ENCODE peak calls at places on chromosomes 4 and X, in seven cellular contexts. One of them, this sample, is unnamed.

GRCh38 chrX:20437678-20438077 is 171.0 kb upstream of the RPS6KA3 start:
- DNase-seq in RWPE2: no peak
- DNase-seq in thyroid gland: no peak
- DNase-seq in fibroblast of lung: no peak
- DNase-seq in neural progenitor cell: no peak
- DNase-seq in pancreas: no peak
- DNase-seq in brain microvascular endothelial cell: no peak
- DNase-seq in this sample: no peak

GRCh38 chrX:150547511-150548115 is 20.8 kb upstream of the MTM1 start:
- DNase-seq in RWPE2: no peak
- DNase-seq in thyroid gland: peak
- DNase-seq in fibroblast of lung: peak
- DNase-seq in neural progenitor cell: peak
- DNase-seq in pancreas: peak
- DNase-seq in brain microvascular endothelial cell: peak
- DNase-seq in this sample: peak

GRCh38 chr4:177393236-177393635 is 49.0 kb downstream of the AGA start:
- DNase-seq in RWPE2: no peak
- DNase-seq in thyroid gland: no peak
- DNase-seq in fibroblast of lung: no peak
- DNase-seq in neural progenitor cell: no peak
- DNase-seq in pancreas: no peak
- DNase-seq in brain microvascular endothelial cell: no peak
- DNase-seq in this sample: no peak

GRCh38 chrX:85111347-85111746 is 107.7 kb downstream of the APOOL start:
- DNase-seq in RWPE2: no peak
- DNase-seq in thyroid gland: no peak
- DNase-seq in fibroblast of lung: no peak
- DNase-seq in neural progenitor cell: no peak
- DNase-seq in pancreas: no peak
- DNase-seq in brain microvascular endothelial cell: no peak
- DNase-seq in this sample: peak

GRCh38 chrX:43703211-43703791 is 47.2 kb downstream of the MAOA start:
- DNase-seq in RWPE2: no peak
- DNase-seq in thyroid gland: no peak
- DNase-seq in fibroblast of lung: peak
- DNase-seq in neural progenitor cell: no peak
- DNase-seq in pancreas: no peak
- DNase-seq in brain microvascular endothelial cell: peak
- DNase-seq in this sample: peak

GRCh38 chrX:133389975-133390374 is 25.3 kb downstream of the GPC4 start:
- DNase-seq in RWPE2: no peak
- DNase-seq in thyroid gland: no peak
- DNase-seq in fibroblast of lung: no peak
- DNase-seq in neural progenitor cell: no peak
- DNase-seq in pancreas: no peak
- DNase-seq in brain microvascular endothelial cell: no peak
- DNase-seq in this sample: no peak

GRCh38 chrX:119237526-119238035 is 1.5 kb downstream of the PGRMC1 start:
- DNase-seq in RWPE2: no peak
- DNase-seq in thyroid gland: no peak
- DNase-seq in fibroblast of lung: no peak
- DNase-seq in neural progenitor cell: peak
- DNase-seq in pancreas: no peak
- DNase-seq in brain microvascular endothelial cell: no peak
- DNase-seq in this sample: no peak

GRCh38 chr4:152674359-152674758 is 5.4 kb downstream of the TMEM154 start:
- DNase-seq in RWPE2: no peak
- DNase-seq in thyroid gland: no peak
- DNase-seq in fibroblast of lung: no peak
- DNase-seq in neural progenitor cell: peak
- DNase-seq in pancreas: no peak
- DNase-seq in brain microvascular endothelial cell: no peak
- DNase-seq in this sample: no peak

GRCh38 chr4:145881991-145882390 is 56.6 kb downstream of the ZNF827 start:
- DNase-seq in RWPE2: peak
- DNase-seq in thyroid gland: peak
- DNase-seq in fibroblast of lung: no peak
- DNase-seq in neural progenitor cell: no peak
- DNase-seq in pancreas: peak
- DNase-seq in brain microvascular endothelial cell: no peak
- DNase-seq in this sample: no peak

GRCh38 chrX:107029752-107030151 is 29.7 kb upstream of the MORC4 start:
- DNase-seq in RWPE2: no peak
- DNase-seq in thyroid gland: no peak
- DNase-seq in fibroblast of lung: no peak
- DNase-seq in neural progenitor cell: no peak
- DNase-seq in pancreas: no peak
- DNase-seq in brain microvascular endothelial cell: no peak
- DNase-seq in this sample: no peak

GRCh38 chr4:136651932-136652331 is 880.4 kb downstream of the PCDH18 start:
- DNase-seq in RWPE2: no peak
- DNase-seq in thyroid gland: no peak
- DNase-seq in fibroblast of lung: no peak
- DNase-seq in neural progenitor cell: no peak
- DNase-seq in pancreas: no peak
- DNase-seq in brain microvascular endothelial cell: no peak
- DNase-seq in this sample: no peak

GRCh38 chr4:177948853-177949252 is 506.6 kb upstream of the AGA start:
- DNase-seq in RWPE2: no peak
- DNase-seq in thyroid gland: no peak
- DNase-seq in fibroblast of lung: no peak
- DNase-seq in neural progenitor cell: no peak
- DNase-seq in pancreas: no peak
- DNase-seq in brain microvascular endothelial cell: no peak
- DNase-seq in this sample: no peak

GRCh38 chr4:13627606-13628301 is at the start of gene BOD1L1:
- DNase-seq in RWPE2: peak
- DNase-seq in thyroid gland: peak
- DNase-seq in fibroblast of lung: peak
- DNase-seq in neural progenitor cell: peak
- DNase-seq in pancreas: peak
- DNase-seq in brain microvascular endothelial cell: peak
- DNase-seq in this sample: peak

GRCh38 chr4:159248383-159249178 is 145.7 kb downstream of the RAPGEF2 start:
- DNase-seq in RWPE2: no peak
- DNase-seq in thyroid gland: no peak
- DNase-seq in fibroblast of lung: peak
- DNase-seq in neural progenitor cell: no peak
- DNase-seq in pancreas: no peak
- DNase-seq in brain microvascular endothelial cell: peak
- DNase-seq in this sample: peak

GRCh38 chr4:169611991-169612868 is at the start of gene NEK1:
- DNase-seq in RWPE2: peak
- DNase-seq in thyroid gland: peak
- DNase-seq in fibroblast of lung: peak
- DNase-seq in neural progenitor cell: peak
- DNase-seq in pancreas: peak
- DNase-seq in brain microvascular endothelial cell: peak
- DNase-seq in this sample: peak

GRCh38 chr4:10007436-10007740 is 13.9 kb downstream of the SLC2A9 start:
- DNase-seq in RWPE2: no peak
- DNase-seq in thyroid gland: no peak
- DNase-seq in fibroblast of lung: no peak
- DNase-seq in neural progenitor cell: no peak
- DNase-seq in pancreas: no peak
- DNase-seq in brain microvascular endothelial cell: no peak
- DNase-seq in this sample: no peak

GRCh38 chrX:110003167-110004156 is 548 bp downstream of the TMEM164 start:
- DNase-seq in RWPE2: no peak
- DNase-seq in thyroid gland: peak
- DNase-seq in fibroblast of lung: peak
- DNase-seq in neural progenitor cell: no peak
- DNase-seq in pancreas: peak
- DNase-seq in brain microvascular endothelial cell: no peak
- DNase-seq in this sample: peak

DNA sequence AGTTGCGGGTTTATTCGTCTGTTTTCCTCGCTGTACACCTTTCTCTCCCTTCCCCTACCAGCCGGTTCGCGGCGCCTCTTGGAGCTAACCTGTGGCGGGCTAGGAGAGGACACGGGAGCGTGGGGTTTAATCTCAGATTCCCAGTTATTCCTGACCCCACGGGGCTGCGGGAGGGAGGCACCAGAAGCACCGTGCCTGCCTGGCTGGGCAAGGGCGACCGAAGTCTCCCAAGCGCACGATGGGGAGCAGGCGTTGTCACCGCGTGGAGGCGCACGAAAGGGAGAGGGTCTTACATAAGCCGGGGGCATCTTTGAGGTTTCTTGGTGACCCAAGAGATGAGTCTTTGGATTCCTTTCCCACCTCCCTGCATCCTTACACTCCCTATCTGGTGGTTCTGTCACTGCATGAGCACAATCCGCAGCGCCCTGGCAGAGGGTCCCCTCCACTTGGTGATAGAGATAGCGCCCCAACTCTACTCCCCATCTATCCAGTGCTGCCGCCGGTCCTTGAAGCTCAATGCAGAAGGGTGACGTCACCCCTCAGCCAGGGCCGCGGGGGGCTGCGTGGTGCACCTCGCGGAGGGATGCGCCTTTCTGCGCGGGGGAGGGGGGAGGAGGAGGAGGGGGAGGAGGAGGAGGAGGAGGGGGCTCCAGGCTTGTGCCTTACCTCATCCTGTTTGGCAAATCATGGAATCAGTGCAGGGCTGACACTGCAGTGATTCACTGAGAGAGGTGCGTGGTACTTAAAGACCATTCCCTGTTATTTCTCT is 793 bp downstream of the TSPAN7 start:
- DNase-seq in RWPE2: no peak
- DNase-seq in thyroid gland: peak
- DNase-seq in fibroblast of lung: no peak
- DNase-seq in neural progenitor cell: peak
- DNase-seq in pancreas: peak
- DNase-seq in brain microvascular endothelial cell: no peak
- DNase-seq in this sample: no peak
- H3K4me3 ChIP-seq in RWPE2: peak
- H3K4me3 ChIP-seq in thyroid gland: peak
- H3K4me3 ChIP-seq in fibroblast of lung: peak
- H3K4me3 ChIP-seq in neural progenitor cell: peak
- H3K4me3 ChIP-seq in pancreas: peak
- H3K4me3 ChIP-seq in brain microvascular endothelial cell: peak
- H3K4me3 ChIP-seq in this sample: no peak

DNA sequence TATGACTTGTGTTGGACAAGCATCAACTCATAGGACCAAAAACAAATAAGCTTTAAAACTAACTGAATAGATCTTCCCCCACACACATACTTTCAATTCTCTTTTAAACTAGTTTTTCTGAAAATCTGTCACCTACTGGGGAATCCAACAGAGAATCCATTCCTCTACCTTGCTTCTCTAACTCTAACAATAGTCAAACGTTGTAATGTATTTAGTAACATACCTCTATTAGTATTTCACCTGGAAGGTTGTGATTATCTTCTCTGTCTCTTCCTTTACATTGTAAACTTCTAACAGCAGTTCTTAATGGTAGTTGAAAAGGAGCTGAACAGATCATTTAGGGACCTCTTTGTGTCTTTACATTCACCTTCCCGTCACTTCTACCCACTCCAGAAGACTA is 337.1 kb upstream of the FAM241A start:
- DNase-seq in RWPE2: no peak
- DNase-seq in thyroid gland: no peak
- DNase-seq in fibroblast of lung: no peak
- DNase-seq in neural progenitor cell: no peak
- DNase-seq in pancreas: no peak
- DNase-seq in brain microvascular endothelial cell: no peak
- DNase-seq in this sample: no peak
- TF ChIP-seq CTCF in RWPE2: no peak
- TF ChIP-seq CTCF in thyroid gland: no peak
- TF ChIP-seq CTCF in fibroblast of lung: no peak
- TF ChIP-seq CTCF in neural progenitor cell: no peak
- TF ChIP-seq CTCF in pancreas: no peak
- TF ChIP-seq CTCF in brain microvascular endothelial cell: no peak
- TF ChIP-seq CTCF in this sample: no peak

DNA sequence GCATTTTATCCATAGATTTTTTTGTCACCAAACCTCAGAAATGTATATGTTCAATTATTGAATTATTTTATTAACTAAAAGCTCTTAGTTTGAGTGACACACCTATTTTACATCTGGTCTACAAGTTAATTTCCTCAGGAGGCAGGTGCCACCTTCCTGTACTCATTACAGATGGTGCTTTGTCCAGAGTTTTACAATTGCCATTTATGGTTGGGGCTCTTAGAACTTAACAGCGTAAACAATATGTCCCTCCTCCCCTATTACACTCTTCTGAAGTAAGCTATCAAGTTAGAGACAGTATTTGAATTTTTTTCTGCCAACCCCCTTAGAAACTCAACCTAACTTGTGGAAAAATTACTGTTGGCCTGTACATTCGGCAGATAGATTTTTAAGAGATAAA is 8.0 kb downstream of the CXXC4 start:
- DNase-seq in RWPE2: no peak
- DNase-seq in thyroid gland: no peak
- DNase-seq in fibroblast of lung: no peak
- DNase-seq in neural progenitor cell: no peak
- DNase-seq in pancreas: no peak
- DNase-seq in brain microvascular endothelial cell: no peak
- DNase-seq in this sample: no peak
- H3K4me3 ChIP-seq in RWPE2: no peak
- H3K4me3 ChIP-seq in thyroid gland: no peak
- H3K4me3 ChIP-seq in fibroblast of lung: no peak
- H3K4me3 ChIP-seq in neural progenitor cell: peak
- H3K4me3 ChIP-seq in pancreas: no peak
- H3K4me3 ChIP-seq in brain microvascular endothelial cell: no peak
- H3K4me3 ChIP-seq in this sample: no peak

DNA sequence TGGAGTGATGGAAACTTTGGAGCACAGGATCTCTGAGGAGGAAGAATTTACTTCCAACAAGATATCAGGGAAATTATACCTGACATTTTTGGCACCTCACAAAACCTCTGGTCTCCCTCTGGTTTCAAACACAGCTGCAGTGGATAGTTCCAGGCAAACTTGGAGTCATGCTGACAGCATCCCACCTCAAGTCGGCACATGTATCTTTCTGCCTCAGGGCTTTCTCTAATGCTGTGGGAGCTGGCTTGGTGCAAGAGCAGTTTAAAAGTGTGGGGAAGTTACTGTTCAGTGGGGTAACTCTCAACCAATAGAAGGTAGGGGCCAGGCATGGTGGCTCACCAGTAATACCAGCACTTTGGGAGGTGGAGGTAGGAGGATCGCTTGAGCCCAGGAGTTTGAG is 207.1 kb upstream of the NHS start:
- DNase-seq in RWPE2: no peak
- DNase-seq in thyroid gland: no peak
- DNase-seq in fibroblast of lung: no peak
- DNase-seq in neural progenitor cell: no peak
- DNase-seq in pancreas: no peak
- DNase-seq in brain microvascular endothelial cell: no peak
- DNase-seq in this sample: no peak
- TF ChIP-seq CTCF in RWPE2: no peak
- TF ChIP-seq CTCF in thyroid gland: no peak
- TF ChIP-seq CTCF in fibroblast of lung: no peak
- TF ChIP-seq CTCF in neural progenitor cell: no peak
- TF ChIP-seq CTCF in pancreas: no peak
- TF ChIP-seq CTCF in brain microvascular endothelial cell: no peak
- TF ChIP-seq CTCF in this sample: no peak

GRCh38 chr4:163611784-163612445 is 117.4 kb downstream of the TMA16 start:
- DNase-seq in RWPE2: no peak
- DNase-seq in thyroid gland: no peak
- DNase-seq in fibroblast of lung: no peak
- DNase-seq in neural progenitor cell: no peak
- DNase-seq in pancreas: no peak
- DNase-seq in brain microvascular endothelial cell: no peak
- DNase-seq in this sample: no peak
- H3K4me3 ChIP-seq in RWPE2: no peak
- H3K4me3 ChIP-seq in thyroid gland: no peak
- H3K4me3 ChIP-seq in fibroblast of lung: no peak
- H3K4me3 ChIP-seq in neural progenitor cell: no peak
- H3K4me3 ChIP-seq in pancreas: no peak
- H3K4me3 ChIP-seq in brain microvascular endothelial cell: no peak
- H3K4me3 ChIP-seq in this sample: no peak

GRCh38 chrX:25034889-25035288 is 19.1 kb upstream of the ARX start:
- DNase-seq in RWPE2: no peak
- DNase-seq in thyroid gland: no peak
- DNase-seq in fibroblast of lung: no peak
- DNase-seq in neural progenitor cell: peak
- DNase-seq in pancreas: no peak
- DNase-seq in brain microvascular endothelial cell: peak
- DNase-seq in this sample: no peak
- TF ChIP-seq CTCF in RWPE2: no peak
- TF ChIP-seq CTCF in thyroid gland: no peak
- TF ChIP-seq CTCF in fibroblast of lung: peak
- TF ChIP-seq CTCF in neural progenitor cell: peak
- TF ChIP-seq CTCF in pancreas: no peak
- TF ChIP-seq CTCF in brain microvascular endothelial cell: peak
- TF ChIP-seq CTCF in this sample: peak